ENCODE peak calls at places on chromosomes 6 and 20, in six cellular contexts. One of them, this sample, is unnamed.

GRCh38 chr6:169452117-169452868 is 198.6 kb upstream of the THBS2 start:
- DNase-seq in HS-5: no peak
- DNase-seq in PC-9: peak
- DNase-seq in progenitor cell of endocrine pancreas: no peak
- DNase-seq in choroid plexus epithelial cell: peak
- DNase-seq in hepatic stellate cell: peak
- DNase-seq in this sample: peak

GRCh38 chr6:105402981-105403935 is at the start of gene PREP:
- DNase-seq in hepatic stellate cell: peak
- DNase-seq in PC-9: peak
- DNase-seq in progenitor cell of endocrine pancreas: peak
- DNase-seq in choroid plexus epithelial cell: peak
- DNase-seq in HS-5: peak
- DNase-seq in this sample: peak

GRCh38 chr20:420721-421574 is 12.8 kb downstream of the RBCK1 start:
- DNase-seq in hepatic stellate cell: no peak
- DNase-seq in progenitor cell of endocrine pancreas: no peak
- DNase-seq in choroid plexus epithelial cell: no peak
- DNase-seq in PC-9: no peak
- DNase-seq in HS-5: no peak
- DNase-seq in this sample: peak

GRCh38 chr20:39939241-39939865 is 749.7 kb downstream of the MAFB start:
- DNase-seq in choroid plexus epithelial cell: peak
- DNase-seq in PC-9: no peak
- DNase-seq in HS-5: peak
- DNase-seq in hepatic stellate cell: no peak
- DNase-seq in progenitor cell of endocrine pancreas: no peak
- DNase-seq in this sample: no peak

GRCh38 chr6:33845031-33845430 is 41.2 kb upstream of the MLN start:
- DNase-seq in progenitor cell of endocrine pancreas: no peak
- DNase-seq in choroid plexus epithelial cell: no peak
- DNase-seq in PC-9: no peak
- DNase-seq in HS-5: no peak
- DNase-seq in hepatic stellate cell: no peak
- DNase-seq in this sample: no peak

GRCh38 chr6:112749673-112750072 is 402.5 kb downstream of the RFPL4B start:
- DNase-seq in hepatic stellate cell: no peak
- DNase-seq in PC-9: no peak
- DNase-seq in choroid plexus epithelial cell: no peak
- DNase-seq in progenitor cell of endocrine pancreas: no peak
- DNase-seq in HS-5: no peak
- DNase-seq in this sample: no peak

GRCh38 chr6:142934190-142934589 is 10.8 kb downstream of the HIVEP2 start:
- DNase-seq in choroid plexus epithelial cell: no peak
- DNase-seq in hepatic stellate cell: no peak
- DNase-seq in progenitor cell of endocrine pancreas: no peak
- DNase-seq in PC-9: no peak
- DNase-seq in HS-5: no peak
- DNase-seq in this sample: no peak

GRCh38 chr6:95365454-95365853 is 211.9 kb upstream of the MANEA start:
- DNase-seq in progenitor cell of endocrine pancreas: no peak
- DNase-seq in HS-5: no peak
- DNase-seq in choroid plexus epithelial cell: no peak
- DNase-seq in PC-9: no peak
- DNase-seq in hepatic stellate cell: no peak
- DNase-seq in this sample: no peak

GRCh38 chr20:17568972-17569471 is 853 bp upstream of the DSTN start:
- DNase-seq in choroid plexus epithelial cell: peak
- DNase-seq in HS-5: peak
- DNase-seq in hepatic stellate cell: peak
- DNase-seq in progenitor cell of endocrine pancreas: peak
- DNase-seq in PC-9: peak
- DNase-seq in this sample: peak

GRCh38 chr6:144725731-144726522 is 440.8 kb downstream of the UTRN start:
- DNase-seq in PC-9: no peak
- DNase-seq in HS-5: no peak
- DNase-seq in choroid plexus epithelial cell: no peak
- DNase-seq in progenitor cell of endocrine pancreas: no peak
- DNase-seq in hepatic stellate cell: no peak
- DNase-seq in this sample: no peak

GRCh38 chr6:52390361-52390727 is 28.4 kb downstream of the PAQR8 start:
- DNase-seq in hepatic stellate cell: no peak
- DNase-seq in choroid plexus epithelial cell: peak
- DNase-seq in HS-5: peak
- DNase-seq in progenitor cell of endocrine pancreas: no peak
- DNase-seq in PC-9: peak
- DNase-seq in this sample: no peak

GRCh38 chr6:63636516-63636968 is 940 bp downstream of the PHF3 start:
- DNase-seq in HS-5: no peak
- DNase-seq in progenitor cell of endocrine pancreas: peak
- DNase-seq in hepatic stellate cell: peak
- DNase-seq in choroid plexus epithelial cell: peak
- DNase-seq in PC-9: no peak
- DNase-seq in this sample: peak

GRCh38 chr6:143759666-143760065 is 81.9 kb downstream of the PHACTR2 start:
- DNase-seq in progenitor cell of endocrine pancreas: no peak
- DNase-seq in choroid plexus epithelial cell: peak
- DNase-seq in HS-5: no peak
- DNase-seq in PC-9: no peak
- DNase-seq in hepatic stellate cell: no peak
- DNase-seq in this sample: no peak

GRCh38 chr6:80988892-80989291 is 763.6 kb downstream of the TENT5A start:
- DNase-seq in HS-5: no peak
- DNase-seq in progenitor cell of endocrine pancreas: no peak
- DNase-seq in PC-9: no peak
- DNase-seq in choroid plexus epithelial cell: no peak
- DNase-seq in hepatic stellate cell: no peak
- DNase-seq in this sample: no peak

GRCh38 chr6:56534680-56535419 is 107.8 kb downstream of the DST start:
- DNase-seq in progenitor cell of endocrine pancreas: no peak
- DNase-seq in hepatic stellate cell: no peak
- DNase-seq in choroid plexus epithelial cell: no peak
- DNase-seq in HS-5: no peak
- DNase-seq in PC-9: no peak
- DNase-seq in this sample: no peak

GRCh38 chr6:26366504-26366903 is 1.5 kb downstream of the BTN3A2 start:
- DNase-seq in PC-9: no peak
- DNase-seq in progenitor cell of endocrine pancreas: no peak
- DNase-seq in HS-5: no peak
- DNase-seq in choroid plexus epithelial cell: peak
- DNase-seq in hepatic stellate cell: no peak
- DNase-seq in this sample: no peak

GRCh38 chr20:17971571-17972013 is 2.8 kb downstream of the MGME1 start:
- DNase-seq in choroid plexus epithelial cell: peak
- DNase-seq in hepatic stellate cell: peak
- DNase-seq in PC-9: peak
- DNase-seq in HS-5: no peak
- DNase-seq in progenitor cell of endocrine pancreas: no peak
- DNase-seq in this sample: no peak

GRCh38 chr6:13368716-13369115 is 40.4 kb upstream of the TBC1D7 start:
- DNase-seq in progenitor cell of endocrine pancreas: no peak
- DNase-seq in HS-5: no peak
- DNase-seq in PC-9: no peak
- DNase-seq in hepatic stellate cell: peak
- DNase-seq in choroid plexus epithelial cell: no peak
- DNase-seq in this sample: no peak

GRCh38 chr20:24942679-24943078 is 6.4 kb upstream of the CST7 start:
- DNase-seq in progenitor cell of endocrine pancreas: no peak
- DNase-seq in PC-9: no peak
- DNase-seq in hepatic stellate cell: no peak
- DNase-seq in choroid plexus epithelial cell: no peak
- DNase-seq in HS-5: no peak
- DNase-seq in this sample: no peak

GRCh38 chr6:150915868-150916267 is 50.4 kb downstream of the MTHFD1L start:
- DNase-seq in progenitor cell of endocrine pancreas: no peak
- DNase-seq in choroid plexus epithelial cell: peak
- DNase-seq in hepatic stellate cell: no peak
- DNase-seq in HS-5: no peak
- DNase-seq in PC-9: no peak
- DNase-seq in this sample: no peak

GRCh38 chr6:33977606-33978438 is 168.1 kb downstream of the GRM4 start:
- DNase-seq in hepatic stellate cell: no peak
- DNase-seq in choroid plexus epithelial cell: no peak
- DNase-seq in progenitor cell of endocrine pancreas: no peak
- DNase-seq in PC-9: no peak
- DNase-seq in HS-5: no peak
- DNase-seq in this sample: no peak

This sample was measured in transverse colon.